ENCODE peak calls at places on chromosomes 5 and 9, in five cellular contexts. U is adrenal gland, J is cardiac fibroblast, T is SW 1271, M is astrocyte. K is an unnamed sample.

GRCh38 chr5:104498281-104498680 is 935.7 kb upstream of the NUDT12 start:
- DNase-seq in U (no peak), J (no peak), T (no peak), M (peak), K (no peak)

GRCh38 chr9:131605770-131606590 is 60.7 kb downstream of the PRRT1B start:
- DNase-seq in U (peak), J (no peak), T (no peak), M (peak), K (no peak)

GRCh38 chr5:150989695-150990094 is 30.7 kb upstream of the GPX3 start:
- DNase-seq in U (no peak), J (no peak), T (no peak), M (no peak), K (no peak)

GRCh38 chr5:78157001-78157400 is 137.5 kb downstream of the AP3B1 start:
- DNase-seq in U (no peak), J (no peak), T (no peak), M (no peak), K (no peak)

GRCh38 chr5:9361835-9362234 is 184.0 kb downstream of the SEMA5A start:
- DNase-seq in U (peak), J (peak), T (peak), M (no peak), K (peak)

GRCh38 chr5:1563051-1563461 is 39.3 kb upstream of the LPCAT1 start:
- DNase-seq in U (no peak), J (no peak), T (no peak), M (no peak), K (no peak)

GRCh38 chr9:2967779-2968178 is 123.9 kb upstream of the PUM3 start:
- DNase-seq in U (no peak), J (no peak), T (no peak), M (no peak), K (no peak)

GRCh38 chr9:34651876-34652602 is at the start of gene IL11RA:
- DNase-seq in U (peak), J (peak), T (peak), M (peak), K (peak)

GRCh38 chr9:14004110-14004509 is 309.8 kb downstream of the NFIB start:
- DNase-seq in U (no peak), J (no peak), T (no peak), M (no peak), K (no peak)

GRCh38 chr5:9927106-9927505 is 297.0 kb upstream of the TAS2R1 start:
- DNase-seq in U (no peak), J (peak), T (no peak), M (peak), K (peak)

GRCh38 chr9:34659592-34660253 is 2.7 kb downstream of the CCL27 start:
- DNase-seq in U (no peak), J (no peak), T (no peak), M (no peak), K (no peak)

GRCh38 chr5:39713224-39713911 is 288.6 kb upstream of the DAB2 start:
- DNase-seq in U (no peak), J (peak), T (no peak), M (no peak), K (no peak)

GRCh38 chr9:70110194-70111041 is 66.8 kb downstream of the MAMDC2 start:
- DNase-seq in U (no peak), J (no peak), T (no peak), M (peak), K (no peak)

GRCh38 chr9:129895376-129896268 is 60.4 kb downstream of the USP20 start:
- DNase-seq in U (no peak), J (no peak), T (no peak), M (no peak), K (no peak)

GRCh38 chr9:98369471-98369870 is 114.0 kb upstream of the TBC1D2 start:
- DNase-seq in U (no peak), J (no peak), T (no peak), M (no peak), K (no peak)

GRCh38 chr5:148379340-148379739 is 4.4 kb upstream of the FBXO38 start:
- DNase-seq in U (no peak), J (peak), T (no peak), M (no peak), K (no peak)

GRCh38 chr5:106521701-106522100 is 1149.0 kb downstream of the EFNA5 start:
- DNase-seq in U (no peak), J (peak), T (no peak), M (peak), K (no peak)

GRCh38 chr5:17355585-17356346 is 138.3 kb downstream of the BASP1 start:
- DNase-seq in U (no peak), J (peak), T (no peak), M (peak), K (no peak)

GRCh38 chr9:87375397-87376073 is 122.1 kb upstream of the DAPK1 start:
- DNase-seq in U (no peak), J (peak), T (no peak), M (peak), K (no peak)

GRCh38 chr9:5890641-5891040 is at the start of gene MLANA:
- DNase-seq in U (no peak), J (no peak), T (no peak), M (no peak), K (no peak)

GRCh38 chr5:93219641-93220145 is 361.3 kb downstream of the NR2F1-AS1 start:
- DNase-seq in U (no peak), J (peak), T (no peak), M (no peak), K (peak)

GRCh38 chr5:116766470-116766947 is 191.9 kb upstream of the SEMA6A start:
- DNase-seq in U (peak), J (peak), T (no peak), M (peak), K (peak)

GRCh38 chr9:127308559-127309429 is 44.2 kb downstream of the GARNL3 start:
- DNase-seq in U (no peak), J (peak), T (no peak), M (peak), K (no peak)

GRCh38 chr9:7093040-7093439 is 335.3 kb downstream of the KDM4C start:
- DNase-seq in U (no peak), J (no peak), T (no peak), M (no peak), K (no peak)

GRCh38 chr9:108478431-108478837 is 377.4 kb downstream of the ACTL7B start:
- DNase-seq in U (peak), J (peak), T (no peak), M (peak), K (no peak)

GRCh38 chr5:97550818-97551217 is 367.8 kb upstream of the RIOK2 start:
- DNase-seq in U (no peak), J (no peak), T (no peak), M (no peak), K (no peak)

GRCh38 chr9:113659740-113660139 is 196.2 kb downstream of the RGS3 start:
- DNase-seq in U (peak), J (no peak), T (no peak), M (no peak), K (no peak)

GRCh38 chr9:30670805-30671562 is 1713.5 kb upstream of the ACO1 start:
- DNase-seq in U (no peak), J (no peak), T (no peak), M (no peak), K (no peak)

GRCh38 chr5:72996632-72997031 is 40.8 kb downstream of the FCHO2 start:
- DNase-seq in U (no peak), J (no peak), T (no peak), M (no peak), K (no peak)

GRCh38 chr9:128124451-128124850 is 3.1 kb downstream of the PTGES2 start:
- DNase-seq in U (no peak), J (no peak), T (no peak), M (no peak), K (no peak)

GRCh38 chr5:117376748-117377147 is 802.1 kb upstream of the SEMA6A start:
- DNase-seq in U (no peak), J (no peak), T (no peak), M (no peak), K (no peak)

GRCh38 chr5:26192496-26192895 is 845.9 kb downstream of the CDH9 start:
- DNase-seq in U (no peak), J (no peak), T (no peak), M (no peak), K (no peak)

GRCh38 chr9:121071356-121071755 is 3.4 kb upstream of the CNTRL start:
- DNase-seq in U (no peak), J (no peak), T (no peak), M (no peak), K (no peak)

K was measured in ELF-1.